ENCODE peak calls at places on chromosomes 1 and 21, in five cellular contexts. One of them, this sample, is unnamed.

GRCh38 chr1:34806396-34806795 is 13.6 kb downstream of the GJA4 start:
- DNase-seq in transverse colon: no peak
- DNase-seq in stomach: no peak
- DNase-seq in tibial nerve: no peak
- DNase-seq in ovary: no peak
- DNase-seq in this sample: no peak

GRCh38 chr21:34695434-34695833 is 26.6 kb downstream of the CLIC6 start:
- DNase-seq in transverse colon: no peak
- DNase-seq in stomach: no peak
- DNase-seq in tibial nerve: no peak
- DNase-seq in ovary: no peak
- DNase-seq in this sample: no peak

GRCh38 chr1:36836916-36837315 is 197.4 kb downstream of the GRIK3 start:
- DNase-seq in transverse colon: no peak
- DNase-seq in stomach: no peak
- DNase-seq in tibial nerve: no peak
- DNase-seq in ovary: no peak
- DNase-seq in this sample: no peak

GRCh38 chr21:43645987-43646386 is 13.3 kb downstream of the HSF2BP start:
- DNase-seq in transverse colon: no peak
- DNase-seq in stomach: no peak
- DNase-seq in tibial nerve: no peak
- DNase-seq in ovary: no peak
- DNase-seq in this sample: no peak

GRCh38 chr1:211241071-211241470 is 18.1 kb upstream of the RCOR3 start:
- DNase-seq in transverse colon: no peak
- DNase-seq in stomach: no peak
- DNase-seq in tibial nerve: no peak
- DNase-seq in ovary: no peak
- DNase-seq in this sample: no peak

GRCh38 chr1:245693941-245694340 is 539.2 kb downstream of the KIF26B start:
- DNase-seq in transverse colon: no peak
- DNase-seq in stomach: no peak
- DNase-seq in tibial nerve: no peak
- DNase-seq in ovary: no peak
- DNase-seq in this sample: no peak

GRCh38 chr1:159121526-159121925 is 45.0 kb upstream of the AIM2 start:
- DNase-seq in transverse colon: no peak
- DNase-seq in stomach: no peak
- DNase-seq in tibial nerve: no peak
- DNase-seq in ovary: no peak
- DNase-seq in this sample: no peak

GRCh38 chr1:179809506-179810366 is 66.6 kb downstream of the FAM163A start:
- DNase-seq in transverse colon: peak; percentile 59
- DNase-seq in stomach: peak; percentile 64
- DNase-seq in tibial nerve: no peak
- DNase-seq in ovary: peak; percentile 73
- DNase-seq in this sample: peak; percentile 81

GRCh38 chr1:32220746-32221580 is 1.2 kb downstream of the TMEM234 start:
- DNase-seq in transverse colon: no peak
- DNase-seq in stomach: no peak
- DNase-seq in tibial nerve: no peak
- DNase-seq in ovary: no peak
- DNase-seq in this sample: no peak

GRCh38 chr1:84373446-84374141 is 24.7 kb upstream of the DNASE2B start:
- DNase-seq in transverse colon: no peak
- DNase-seq in stomach: no peak
- DNase-seq in tibial nerve: no peak
- DNase-seq in ovary: no peak
- DNase-seq in this sample: no peak
- H3K4me1 ChIP-seq in transverse colon: peaks cover 4% of the 10 kb centered on the region
- H3K4me1 ChIP-seq in stomach: peaks cover 10% of the 10 kb centered on the region
- H3K4me1 ChIP-seq in tibial nerve: no peaks in the 10 kb centered on the region
- H3K4me1 ChIP-seq in ovary: no peaks in the 10 kb centered on the region
- H3K4me1 ChIP-seq in this sample: peaks cover 18% of the 10 kb centered on the region

GRCh38 chr1:93681549-93682412 is at the start of gene BCAR3:
- DNase-seq in transverse colon: peak; percentile 78
- DNase-seq in stomach: peak; percentile 74
- DNase-seq in tibial nerve: peak; percentile 57
- DNase-seq in ovary: peak; percentile 73
- DNase-seq in this sample: peak; percentile 85
- TF ChIP-seq EP300 in transverse colon: no peak
- TF ChIP-seq EP300 in stomach: no peak
- TF ChIP-seq EP300 in tibial nerve: no peak
- TF ChIP-seq EP300 in ovary: no peak
- TF ChIP-seq EP300 in this sample: no peak

DNA sequence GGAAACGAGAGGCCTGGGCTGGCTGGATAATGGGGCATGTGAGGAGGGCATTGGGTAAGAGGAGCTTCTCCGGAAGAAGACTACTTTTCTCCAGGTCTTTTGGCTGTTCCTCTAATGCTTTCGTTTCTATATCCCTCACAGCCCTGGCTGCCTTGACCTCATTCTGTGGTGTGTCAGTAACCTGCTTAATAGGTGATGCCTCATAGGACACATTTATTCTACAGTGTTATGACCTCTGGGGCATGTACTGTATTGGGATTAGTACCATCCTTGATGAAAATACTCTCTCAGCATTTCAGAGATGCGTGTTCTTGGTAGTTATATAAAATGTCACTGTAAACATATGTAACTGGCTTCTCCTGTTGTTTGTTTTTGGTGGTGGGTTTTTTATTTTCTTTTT is 40.1 kb downstream of the PGM1 start:
- DNase-seq in transverse colon: no peak
- DNase-seq in stomach: no peak
- DNase-seq in tibial nerve: no peak
- DNase-seq in ovary: no peak
- DNase-seq in this sample: no peak
- H3K36me3 ChIP-seq in transverse colon: no peaks in the 10 kb centered on the region
- H3K36me3 ChIP-seq in stomach: peaks cover 61% of the 10 kb centered on the region
- H3K36me3 ChIP-seq in tibial nerve: no peaks in the 10 kb centered on the region
- H3K36me3 ChIP-seq in ovary: no peaks in the 10 kb centered on the region
- H3K36me3 ChIP-seq in this sample: peaks cover 22% of the 10 kb centered on the region

DNA sequence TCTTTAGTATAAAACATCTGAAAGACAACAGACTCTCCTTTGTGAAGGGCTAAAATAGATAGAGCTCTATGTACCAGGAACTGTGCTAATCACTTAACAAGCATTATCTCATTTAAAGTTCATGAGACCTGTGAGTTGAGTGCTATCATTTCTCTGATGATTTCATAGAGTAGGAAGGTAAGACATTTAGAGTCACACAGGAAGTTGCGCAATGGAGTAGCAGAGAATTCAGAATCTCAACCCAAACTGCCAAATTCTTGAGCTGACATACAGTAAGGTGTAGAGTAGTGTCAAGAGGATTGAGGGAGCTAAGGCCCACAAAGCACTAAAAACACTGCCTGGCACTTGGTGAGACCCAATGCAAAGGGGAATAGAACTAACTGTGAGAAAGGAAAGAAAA is 384.3 kb downstream of the NTNG1 start:
- DNase-seq in transverse colon: no peak
- DNase-seq in stomach: no peak
- DNase-seq in tibial nerve: no peak
- DNase-seq in ovary: no peak
- DNase-seq in this sample: no peak
- H3K4me1 ChIP-seq in transverse colon: no peaks in the 10 kb centered on the region
- H3K4me1 ChIP-seq in stomach: no peaks in the 10 kb centered on the region
- H3K4me1 ChIP-seq in tibial nerve: no peaks in the 10 kb centered on the region
- H3K4me1 ChIP-seq in ovary: no peaks in the 10 kb centered on the region
- H3K4me1 ChIP-seq in this sample: peaks cover 3% of the 10 kb centered on the region

GRCh38 chr1:176211395-176212165 is 4.5 kb upstream of the COP1 start:
- DNase-seq in transverse colon: no peak
- DNase-seq in stomach: no peak
- DNase-seq in tibial nerve: no peak
- DNase-seq in ovary: no peak
- DNase-seq in this sample: no peak
- TF ChIP-seq EP300 in transverse colon: no peak
- TF ChIP-seq EP300 in stomach: no peak
- TF ChIP-seq EP300 in tibial nerve: no peak
- TF ChIP-seq EP300 in ovary: no peak
- TF ChIP-seq EP300 in this sample: no peak

This sample was measured in sigmoid colon.